ENCODE peak calls at places on chromosomes 2 and 18, in five cellular contexts. One of them, this sample, is unnamed.

GRCh38 chr2:9696731-9697130 is 65.9 kb upstream of the YWHAQ start:
- DNase-seq in IMR-90: no peak
- DNase-seq in mucosa of descending colon: no peak
- DNase-seq in GM13977: no peak
- DNase-seq in SK-N-SH: no peak
- DNase-seq in this sample: no peak

GRCh38 chr2:233084488-233084887 is 24.3 kb downstream of the INPP5D start:
- DNase-seq in IMR-90: no peak
- DNase-seq in mucosa of descending colon: peak
- DNase-seq in GM13977: no peak
- DNase-seq in SK-N-SH: no peak
- DNase-seq in this sample: peak

GRCh38 chr18:58254873-58255511 is 211.0 kb downstream of the NEDD4L start:
- DNase-seq in IMR-90: peak
- DNase-seq in mucosa of descending colon: no peak
- DNase-seq in GM13977: no peak
- DNase-seq in SK-N-SH: no peak
- DNase-seq in this sample: no peak

GRCh38 chr2:45962522-45962921 is 311.0 kb downstream of the PRKCE start:
- DNase-seq in IMR-90: peak
- DNase-seq in mucosa of descending colon: no peak
- DNase-seq in GM13977: no peak
- DNase-seq in SK-N-SH: peak
- DNase-seq in this sample: no peak

GRCh38 chr2:120110062-120110362 is 97.1 kb downstream of the EPB41L5 start:
- DNase-seq in IMR-90: no peak
- DNase-seq in mucosa of descending colon: no peak
- DNase-seq in GM13977: no peak
- DNase-seq in SK-N-SH: no peak
- DNase-seq in this sample: no peak

GRCh38 chr2:18067980-18068379 is 189.5 kb downstream of the KCNS3 start:
- DNase-seq in IMR-90: no peak
- DNase-seq in mucosa of descending colon: no peak
- DNase-seq in GM13977: no peak
- DNase-seq in SK-N-SH: peak
- DNase-seq in this sample: no peak

GRCh38 chr2:130841741-130842365 is 5.1 kb downstream of the ARHGEF4 start:
- DNase-seq in IMR-90: no peak
- DNase-seq in mucosa of descending colon: peak
- DNase-seq in GM13977: no peak
- DNase-seq in SK-N-SH: no peak
- DNase-seq in this sample: no peak

GRCh38 chr2:120052597-120052996 is 39.7 kb downstream of the EPB41L5 start:
- DNase-seq in IMR-90: peak
- DNase-seq in mucosa of descending colon: no peak
- DNase-seq in GM13977: no peak
- DNase-seq in SK-N-SH: no peak
- DNase-seq in this sample: no peak

GRCh38 chr2:43345391-43345813 is 119.0 kb upstream of the ZFP36L2 start:
- DNase-seq in IMR-90: no peak
- DNase-seq in mucosa of descending colon: no peak
- DNase-seq in GM13977: no peak
- DNase-seq in SK-N-SH: peak
- DNase-seq in this sample: no peak

GRCh38 chr2:213251618-213252017 is 32.6 kb upstream of the SPAG16 start:
- DNase-seq in IMR-90: peak
- DNase-seq in mucosa of descending colon: no peak
- DNase-seq in GM13977: peak
- DNase-seq in SK-N-SH: peak
- DNase-seq in this sample: no peak

GRCh38 chr18:62925031-62925688 is 209.8 kb downstream of the PHLPP1 start:
- DNase-seq in IMR-90: peak
- DNase-seq in mucosa of descending colon: no peak
- DNase-seq in GM13977: no peak
- DNase-seq in SK-N-SH: no peak
- DNase-seq in this sample: no peak

GRCh38 chr2:176129013-176129796 is at the start of gene HOXD8:
- DNase-seq in IMR-90: peak
- DNase-seq in mucosa of descending colon: peak
- DNase-seq in GM13977: no peak
- DNase-seq in SK-N-SH: peak
- DNase-seq in this sample: no peak

GRCh38 chr2:219175486-219175885 is 1.2 kb downstream of the CNPPD1 start:
- DNase-seq in IMR-90: no peak
- DNase-seq in mucosa of descending colon: no peak
- DNase-seq in GM13977: no peak
- DNase-seq in SK-N-SH: no peak
- DNase-seq in this sample: no peak

GRCh38 chr18:46723856-46724415 is 32.9 kb downstream of the ST8SIA5 start:
- DNase-seq in IMR-90: no peak
- DNase-seq in mucosa of descending colon: no peak
- DNase-seq in GM13977: no peak
- DNase-seq in SK-N-SH: no peak
- DNase-seq in this sample: no peak

GRCh38 chr2:240481720-240482119 is 46.3 kb downstream of the GPC1 start:
- DNase-seq in IMR-90: no peak
- DNase-seq in mucosa of descending colon: no peak
- DNase-seq in GM13977: peak
- DNase-seq in SK-N-SH: peak
- DNase-seq in this sample: peak

GRCh38 chr2:236908456-236909388 is 177.0 kb upstream of the COPS8 start:
- DNase-seq in IMR-90: no peak
- DNase-seq in mucosa of descending colon: no peak
- DNase-seq in GM13977: no peak
- DNase-seq in SK-N-SH: no peak
- DNase-seq in this sample: no peak

GRCh38 chr2:142857247-142858154 is 20.0 kb upstream of the KYNU start:
- DNase-seq in IMR-90: peak
- DNase-seq in mucosa of descending colon: no peak
- DNase-seq in GM13977: no peak
- DNase-seq in SK-N-SH: no peak
- DNase-seq in this sample: no peak

GRCh38 chr2:96923201-96923600 is 53.3 kb upstream of the SEMA4C start:
- DNase-seq in IMR-90: no peak
- DNase-seq in mucosa of descending colon: peak
- DNase-seq in GM13977: no peak
- DNase-seq in SK-N-SH: no peak
- DNase-seq in this sample: no peak

GRCh38 chr2:239468491-239469017 is 67.7 kb upstream of the HDAC4 start:
- DNase-seq in IMR-90: no peak
- DNase-seq in mucosa of descending colon: no peak
- DNase-seq in GM13977: no peak
- DNase-seq in SK-N-SH: no peak
- DNase-seq in this sample: no peak

GRCh38 chr2:16650287-16651249 is 15.1 kb downstream of the CYRIA start:
- DNase-seq in IMR-90: peak
- DNase-seq in mucosa of descending colon: no peak
- DNase-seq in GM13977: no peak
- DNase-seq in SK-N-SH: no peak
- DNase-seq in this sample: no peak

GRCh38 chr2:202135111-202135874 is 62.2 kb downstream of the KIAA2012 start:
- DNase-seq in IMR-90: peak
- DNase-seq in mucosa of descending colon: peak
- DNase-seq in GM13977: no peak
- DNase-seq in SK-N-SH: no peak
- DNase-seq in this sample: no peak

GRCh38 chr2:230983566-230983965 is 12.4 kb upstream of the SPATA3 start:
- DNase-seq in IMR-90: no peak
- DNase-seq in mucosa of descending colon: no peak
- DNase-seq in GM13977: no peak
- DNase-seq in SK-N-SH: no peak
- DNase-seq in this sample: no peak

GRCh38 chr2:57549642-57550102 is 496.9 kb upstream of the VRK2 start:
- DNase-seq in IMR-90: no peak
- DNase-seq in mucosa of descending colon: no peak
- DNase-seq in GM13977: peak
- DNase-seq in SK-N-SH: no peak
- DNase-seq in this sample: no peak

GRCh38 chr2:54240515-54241219 is 15.4 kb downstream of the TSPYL6 start:
- DNase-seq in IMR-90: peak
- DNase-seq in mucosa of descending colon: no peak
- DNase-seq in GM13977: no peak
- DNase-seq in SK-N-SH: no peak
- DNase-seq in this sample: no peak

GRCh38 chr18:5630057-5630765 is 86.4 kb upstream of the EPB41L3 start:
- DNase-seq in IMR-90: peak
- DNase-seq in mucosa of descending colon: peak
- DNase-seq in GM13977: peak
- DNase-seq in SK-N-SH: peak
- DNase-seq in this sample: no peak

GRCh38 chr2:136131961-136132839 is 14.3 kb upstream of the CXCR4 start:
- DNase-seq in IMR-90: no peak
- DNase-seq in mucosa of descending colon: peak
- DNase-seq in GM13977: peak
- DNase-seq in SK-N-SH: no peak
- DNase-seq in this sample: peak

GRCh38 chr2:23626701-23627181 is 241.8 kb downstream of the KLHL29 start:
- DNase-seq in IMR-90: no peak
- DNase-seq in mucosa of descending colon: no peak
- DNase-seq in GM13977: no peak
- DNase-seq in SK-N-SH: no peak
- DNase-seq in this sample: no peak

GRCh38 chr2:67733517-67733916 is 329.3 kb downstream of the C1D start:
- DNase-seq in IMR-90: no peak
- DNase-seq in mucosa of descending colon: no peak
- DNase-seq in GM13977: peak
- DNase-seq in SK-N-SH: peak
- DNase-seq in this sample: no peak

GRCh38 chr18:11948852-11949523 is 32.3 kb upstream of the IMPA2 start:
- DNase-seq in IMR-90: peak
- DNase-seq in mucosa of descending colon: no peak
- DNase-seq in GM13977: no peak
- DNase-seq in SK-N-SH: no peak
- DNase-seq in this sample: no peak

GRCh38 chr2:152421521-152422367 is 86.8 kb downstream of the FMNL2 start:
- DNase-seq in IMR-90: peak
- DNase-seq in mucosa of descending colon: no peak
- DNase-seq in GM13977: no peak
- DNase-seq in SK-N-SH: peak
- DNase-seq in this sample: no peak

GRCh38 chr2:165469417-165469816 is at the start of gene CSRNP3:
- DNase-seq in IMR-90: peak
- DNase-seq in mucosa of descending colon: peak
- DNase-seq in GM13977: no peak
- DNase-seq in SK-N-SH: peak
- DNase-seq in this sample: no peak

GRCh38 chr18:43405097-43405496 is 127.8 kb upstream of the SYT4 start:
- DNase-seq in IMR-90: no peak
- DNase-seq in mucosa of descending colon: no peak
- DNase-seq in GM13977: no peak
- DNase-seq in SK-N-SH: no peak
- DNase-seq in this sample: no peak

GRCh38 chr18:49628993-49629795 is 67.3 kb downstream of the LIPG start:
- DNase-seq in IMR-90: no peak
- DNase-seq in mucosa of descending colon: peak
- DNase-seq in GM13977: no peak
- DNase-seq in SK-N-SH: no peak
- DNase-seq in this sample: no peak

GRCh38 chr18:60485207-60485606 is 112.6 kb upstream of the MC4R start:
- DNase-seq in IMR-90: peak
- DNase-seq in mucosa of descending colon: no peak
- DNase-seq in GM13977: no peak
- DNase-seq in SK-N-SH: no peak
- DNase-seq in this sample: no peak

DNA sequence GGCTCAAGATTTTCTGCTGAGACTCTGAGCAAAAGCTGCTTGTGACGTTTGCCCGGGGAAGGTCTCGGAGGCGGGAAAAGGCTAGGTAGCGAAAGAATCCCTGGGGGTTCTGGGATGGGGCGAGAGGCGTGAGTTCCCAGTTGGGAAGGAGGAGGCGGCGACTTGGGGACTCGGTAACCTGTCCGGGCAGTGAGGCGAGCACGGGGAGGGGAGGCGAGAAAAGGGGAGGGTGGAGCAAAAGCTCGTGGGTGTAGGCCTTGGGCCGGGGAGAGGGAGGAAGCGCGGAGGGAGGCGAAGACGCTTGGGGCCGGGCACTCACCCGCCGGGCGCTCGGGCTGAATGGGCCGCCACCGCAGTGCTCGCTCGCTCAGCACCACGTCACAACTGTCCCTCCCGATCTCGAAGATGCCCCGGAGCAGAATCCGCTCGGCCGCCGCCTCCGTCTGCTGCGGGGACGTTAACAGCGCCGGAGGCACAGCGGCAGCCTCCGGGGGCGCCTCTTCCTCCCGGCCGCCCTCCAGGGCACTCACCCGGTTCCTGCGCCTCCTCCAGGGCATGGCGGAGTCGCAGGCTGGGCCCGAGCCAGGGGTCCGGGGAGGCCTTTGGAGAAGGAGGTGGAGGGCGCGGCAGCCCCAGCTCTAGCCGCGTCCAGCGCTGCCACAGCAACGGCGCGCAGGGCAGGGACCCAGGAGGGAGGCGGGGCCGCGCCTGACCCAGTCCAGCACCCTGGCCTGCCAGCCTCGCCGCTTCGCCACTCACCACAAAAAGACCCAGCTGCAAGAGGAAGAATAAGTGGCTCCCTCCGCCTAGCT is at the start of gene CERKL:
- DNase-seq in IMR-90: peak
- DNase-seq in mucosa of descending colon: peak
- DNase-seq in GM13977: peak
- DNase-seq in SK-N-SH: peak
- DNase-seq in this sample: no peak
- TF ChIP-seq CTCF in IMR-90: no peak
- TF ChIP-seq CTCF in mucosa of descending colon: no peak
- TF ChIP-seq CTCF in GM13977: no peak
- TF ChIP-seq CTCF in SK-N-SH: no peak
- TF ChIP-seq CTCF in this sample: no peak

GRCh38 chr2:174138161-174138560 is 110.2 kb downstream of the OLA1 start:
- DNase-seq in IMR-90: no peak
- DNase-seq in mucosa of descending colon: no peak
- DNase-seq in GM13977: no peak
- DNase-seq in SK-N-SH: no peak
- DNase-seq in this sample: no peak
- TF ChIP-seq CTCF in IMR-90: no peak
- TF ChIP-seq CTCF in mucosa of descending colon: no peak
- TF ChIP-seq CTCF in GM13977: no peak
- TF ChIP-seq CTCF in SK-N-SH: peak
- TF ChIP-seq CTCF in this sample: no peak

DNA sequence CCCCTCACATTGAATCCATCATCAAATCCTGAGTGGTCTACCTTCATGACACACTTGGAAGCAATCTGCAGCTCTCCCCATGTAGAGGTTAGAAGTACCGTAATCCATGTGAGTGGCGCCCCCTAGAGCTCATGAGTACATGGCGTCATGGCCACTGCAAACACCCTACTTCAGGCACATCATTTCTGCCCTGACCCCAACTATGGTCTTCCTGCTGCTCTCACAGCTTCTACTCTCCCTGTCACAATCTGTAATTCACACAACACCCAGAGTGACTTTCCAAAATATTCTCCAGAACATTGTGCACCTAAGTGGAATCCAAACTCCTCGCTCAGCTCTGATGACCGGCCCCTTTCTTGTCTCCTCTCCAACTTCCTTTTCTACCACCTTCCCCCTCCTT is 141.9 kb downstream of the ANKRD44 start:
- DNase-seq in IMR-90: peak
- DNase-seq in mucosa of descending colon: no peak
- DNase-seq in GM13977: peak
- DNase-seq in SK-N-SH: peak
- DNase-seq in this sample: peak
- TF ChIP-seq CTCF in IMR-90: peak
- TF ChIP-seq CTCF in mucosa of descending colon: peak
- TF ChIP-seq CTCF in GM13977: peak
- TF ChIP-seq CTCF in SK-N-SH: peak
- TF ChIP-seq CTCF in this sample: peak

GRCh38 chr2:52810460-52810859 is 957.1 kb upstream of the CHAC2 start:
- DNase-seq in IMR-90: peak
- DNase-seq in mucosa of descending colon: no peak
- DNase-seq in GM13977: peak
- DNase-seq in SK-N-SH: peak
- DNase-seq in this sample: no peak
- TF ChIP-seq CTCF in IMR-90: peak
- TF ChIP-seq CTCF in mucosa of descending colon: no peak
- TF ChIP-seq CTCF in GM13977: peak
- TF ChIP-seq CTCF in SK-N-SH: peak
- TF ChIP-seq CTCF in this sample: no peak

This sample was measured in natural killer cell.